ENCODE peak calls at places on chromosomes 4 and X, in seven cellular contexts. W, C, M, O, F, R and U are unnamed samples.

GRCh38 chr4:126727461-126727860 is 905.3 kb upstream of the INTU start:
- DNase-seq in F (no peak), R (no peak), W (peak; percentile 70), C (no peak), O (no peak), M (no peak), U (no peak)

GRCh38 chr4:3781997-3782930 is 16.1 kb downstream of the ADRA2C start:
- DNase-seq in R (no peak), M (no peak), W (no peak), C (no peak), O (no peak), F (no peak), U (no peak)

GRCh38 chrX:2965965-2966364 is 36.8 kb upstream of the ARSD start:
- DNase-seq in R (no peak), C (no peak), M (no peak), O (no peak), F (no peak), W (no peak), U (no peak)

GRCh38 chr4:154018659-154019058 is 229.8 kb upstream of the SFRP2 start:
- DNase-seq in O (no peak), W (no peak), R (no peak), M (no peak), C (no peak), F (no peak), U (no peak)

GRCh38 chrX:43505759-43506158 is 150.3 kb upstream of the MAOA start:
- DNase-seq in M (no peak), F (no peak), C (no peak), R (no peak), O (no peak), W (no peak), U (no peak)

GRCh38 chrX:64842492-64842891 is 133.8 kb downstream of the ZC4H2 start:
- DNase-seq in W (no peak), C (no peak), O (peak; percentile 61), F (no peak), R (no peak), M (no peak), U (no peak)

GRCh38 chr4:126827669-126828068 is 805.1 kb upstream of the INTU start:
- DNase-seq in M (no peak), W (no peak), F (no peak), O (no peak), C (no peak), R (no peak), U (no peak)

GRCh38 chr4:141246243-141246642 is 25.5 kb downstream of the ZNF330 start:
- DNase-seq in F (no peak), R (no peak), C (no peak), O (no peak), W (peak; percentile 82), M (no peak), U (no peak)

GRCh38 chrX:135403374-135403773 is 18.4 kb upstream of the SMIM10L2A start:
- DNase-seq in W (no peak), C (no peak), R (no peak), F (no peak), O (no peak), M (no peak), U (no peak)

GRCh38 chr4:105622269-105622668 is 69.8 kb downstream of the ARHGEF38 start:
- DNase-seq in F (no peak), M (no peak), R (no peak), O (no peak), W (no peak), C (no peak), U (no peak)

GRCh38 chr4:110635155-110635479 is 12.2 kb upstream of the PITX2 start:
- DNase-seq in M (no peak), O (no peak), C (no peak), R (no peak), W (no peak), F (no peak), U (no peak)
- H3K4me3 ChIP-seq in M (no peak overlapping the region), O (no peak overlapping the region), C (no peak overlapping the region), R (no peak overlapping the region), W (no peak overlapping the region), F (no peak overlapping the region), U (no peak overlapping the region)

GRCh38 chrX:30307466-30307865 is 1.7 kb downstream of the NR0B1 start:
- DNase-seq in O (no peak), W (no peak), R (no peak), M (no peak), C (no peak), F (no peak), U (no peak)

GRCh38 chrX:30301203-30301602 is 8.0 kb downstream of the NR0B1 start:
- DNase-seq in C (no peak), F (no peak), R (no peak), O (no peak), W (no peak), M (no peak), U (no peak)

GRCh38 chrX:30301977-30302376 is 7.2 kb downstream of the NR0B1 start:
- DNase-seq in F (no peak), W (peak; percentile 30), O (no peak), C (no peak), R (no peak), M (no peak), U (no peak)

GRCh38 chrX:30304866-30305265 is 4.3 kb downstream of the NR0B1 start:
- DNase-seq in M (no peak), C (no peak), F (no peak), O (no peak), W (no peak), R (no peak), U (no peak)

DNA sequence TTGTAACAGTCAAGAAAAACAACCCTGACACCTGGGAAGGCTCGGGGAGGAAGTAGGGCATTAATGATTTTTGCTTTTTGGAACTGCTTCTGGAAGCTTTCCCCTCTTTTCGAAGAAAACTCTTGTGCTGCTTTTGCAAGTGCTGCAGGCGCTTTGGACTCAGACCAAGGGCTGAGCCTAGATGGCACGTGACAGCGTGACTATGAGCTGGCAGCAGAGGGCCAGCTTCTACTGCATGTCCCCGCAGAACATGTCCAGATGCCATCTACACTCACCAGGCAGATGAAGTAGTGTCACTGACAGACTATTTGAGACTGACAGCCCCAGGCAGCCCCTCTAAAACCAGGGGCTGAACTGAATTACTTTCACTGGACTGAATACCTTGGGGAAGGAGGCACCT is 6.2 kb downstream of the NR0B1 start:
- DNase-seq in M (no peak), O (no peak), W (no peak), C (no peak), R (no peak), F (no peak), U (no peak)
- H3K4me3 ChIP-seq in M (no peak overlapping the region), O (no peak overlapping the region), W (no peak overlapping the region), C (no peak overlapping the region), R (no peak overlapping the region), F (no peak overlapping the region), U (no peak overlapping the region)

GRCh38 chr4:52160859-52161258 is 109.8 kb downstream of the SPATA18 start:
- DNase-seq in O (no peak), R (no peak), F (no peak), M (no peak), W (no peak), C (no peak), U (no peak)

DNA sequence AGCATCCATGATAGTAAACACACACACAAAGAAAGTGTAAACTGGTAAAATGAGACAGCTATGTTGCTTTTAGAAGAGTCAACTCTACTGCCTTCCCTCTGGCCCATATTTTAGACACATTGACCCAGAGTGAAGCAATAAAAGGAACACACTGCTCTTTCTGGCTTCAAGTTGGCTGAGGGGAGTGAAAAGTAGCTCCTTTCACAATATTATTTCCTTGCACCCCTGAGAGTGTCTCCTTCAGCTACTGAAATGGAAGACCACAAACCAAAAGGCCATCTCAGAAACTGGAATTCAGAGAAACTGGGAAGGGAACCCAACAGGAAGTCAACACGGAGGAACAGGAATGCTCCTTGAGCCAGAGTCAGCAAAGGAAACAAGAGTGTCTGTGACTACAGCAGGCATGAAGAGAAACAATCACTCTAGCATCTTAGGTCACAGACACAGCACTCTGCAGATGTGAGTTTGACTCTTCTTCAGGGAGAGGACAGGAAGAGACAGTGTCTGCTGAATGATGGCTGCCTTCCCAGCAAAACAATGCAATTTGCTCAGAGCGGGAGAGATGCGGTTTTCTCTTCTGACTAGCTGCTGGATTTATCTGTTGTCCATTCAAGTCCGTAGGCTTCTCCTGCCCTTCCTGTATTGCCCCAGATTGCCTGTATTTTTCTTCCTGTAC is 106.7 kb downstream of the SPATA18 start:
- DNase-seq in C (no peak), R (no peak), F (no peak), M (no peak), W (no peak), O (no peak), U (no peak)
- H3K4me3 ChIP-seq in C (no peak overlapping the region), R (no peak overlapping the region), F (no peak overlapping the region), M (no peak overlapping the region), W (no peak overlapping the region), O (no peak overlapping the region), U (no peak overlapping the region)

DNA sequence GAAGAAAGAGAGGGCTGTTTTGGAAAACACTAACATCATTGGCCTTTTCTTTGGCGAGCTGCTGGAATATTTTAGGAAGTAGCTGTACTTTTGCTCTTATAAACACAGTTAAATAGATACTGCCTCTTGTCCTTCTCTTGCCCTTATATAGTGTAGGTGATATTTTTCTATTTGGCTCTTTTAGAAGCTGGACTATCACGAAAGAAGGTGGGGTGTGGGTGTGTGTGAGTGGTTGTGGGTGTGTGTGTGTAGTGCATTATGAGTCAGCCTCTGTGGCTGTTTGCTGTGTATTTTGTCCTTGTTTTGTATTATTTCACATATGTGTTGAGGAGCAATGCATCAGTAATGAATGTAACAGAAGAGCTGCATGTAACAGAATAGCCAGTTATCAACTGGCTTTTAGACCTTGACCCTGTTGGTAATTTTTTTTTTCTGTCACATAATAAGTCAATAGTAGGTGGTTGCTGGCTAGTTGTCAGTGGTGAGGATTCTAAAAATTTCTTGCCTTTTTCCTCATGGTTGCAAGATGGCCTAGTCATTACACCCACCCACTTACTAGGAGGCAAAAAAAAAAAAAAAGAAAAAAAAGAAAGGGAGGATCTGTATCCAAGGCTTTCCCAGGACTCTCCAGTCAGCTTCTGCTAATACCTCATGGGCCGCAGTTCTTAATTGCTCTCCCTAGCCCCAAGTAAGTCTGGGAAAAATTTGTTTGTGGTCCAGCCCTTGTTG is 23.8 kb downstream of the ARHGAP10 start:
- DNase-seq in M (no peak), R (no peak), W (peak; percentile 89), O (no peak), F (no peak), C (no peak), U (no peak)
- H3K4me3 ChIP-seq in M (peak overlapping the region; percentile 3), R (no peak overlapping the region), W (peak overlapping the region; percentile 20), O (no peak overlapping the region), F (no peak overlapping the region), C (no peak overlapping the region), U (peak overlapping the region; percentile 56)

GRCh38 chrX:53116101-53116500 is 22.2 kb downstream of the KANTR start:
- DNase-seq in C (no peak), W (peak; percentile 80), F (peak; percentile 14), R (no peak), O (no peak), M (no peak), U (no peak)
- H3K4me3 ChIP-seq in C (no peak overlapping the region), W (peak overlapping the region; percentile 21), F (no peak overlapping the region), R (peak overlapping the region; percentile 16), O (no peak overlapping the region), M (no peak overlapping the region), U (peak overlapping the region; percentile 55)

GRCh38 chr4:74095482-74095881 is 3.5 kb downstream of the CXCL2 start:
- DNase-seq in M (no peak), C (no peak), R (no peak), F (no peak), W (no peak), O (no peak), U (no peak)
- H3K4me3 ChIP-seq in M (no peak overlapping the region), C (no peak overlapping the region), R (no peak overlapping the region), F (no peak overlapping the region), W (no peak overlapping the region), O (no peak overlapping the region), U (no peak overlapping the region)